ENCODE peak calls at places on chromosome 13, in ten cellular contexts. N, V, A, F, Z, P, M, D, T and R are unnamed samples.

GRCh38 chr13:45511310-45512147 is 46.8 kb downstream of the COG3 start:
- DNase-seq in Z (no peak), N (peak; percentile 30), M (no peak), T (no peak), D (no peak), V (peak; percentile 72), P (peak; percentile 44), F (no peak), A (no peak), R (no peak)

GRCh38 chr13:50677687-50678463 is 165.6 kb downstream of the DLEU7 start:
- DNase-seq in F (no peak), D (no peak), V (no peak), N (no peak), P (no peak), A (peak; percentile 24), M (no peak), Z (no peak), T (no peak), R (no peak)

GRCh38 chr13:30113983-30114491 is 193.3 kb downstream of the KATNAL1 start:
- DNase-seq in D (no peak), T (peak; percentile 72), M (no peak), P (peak; percentile 20), Z (no peak), V (peak; percentile 12), N (no peak), A (no peak), F (peak; percentile 44), R (no peak)

GRCh38 chr13:110275931-110276552 is 30.9 kb downstream of the COL4A1 start:
- DNase-seq in Z (no peak), T (no peak), D (peak; percentile 84), P (no peak), F (no peak), N (no peak), M (peak; percentile 73), V (no peak), A (peak; percentile 72), R (peak; percentile 70)

GRCh38 chr13:93450226-93450625 is 223.6 kb downstream of the GPC6 start:
- DNase-seq in F (no peak), P (no peak), V (no peak), M (no peak), T (no peak), A (no peak), D (no peak), N (no peak), Z (no peak), R (no peak)

GRCh38 chr13:45807520-45808099 is 43.9 kb downstream of the SIAH3 start:
- DNase-seq in D (no peak), V (peak; percentile 60), P (peak; percentile 35), M (no peak), T (peak; percentile 33), A (no peak), Z (no peak), N (peak; percentile 43), F (no peak), R (peak; percentile 16)

GRCh38 chr13:20654156-20654555 is 49.3 kb upstream of the IL17D start:
- DNase-seq in F (no peak), A (no peak), V (no peak), D (no peak), N (no peak), T (no peak), P (no peak), M (no peak), Z (no peak), R (no peak)

GRCh38 chr13:28163587-28163986 is 25.2 kb downstream of the PAN3 start:
- DNase-seq in F (no peak), P (no peak), N (no peak), A (no peak), T (no peak), M (no peak), D (no peak), V (no peak), Z (no peak), R (no peak)

GRCh38 chr13:49836516-49836915 is 44.0 kb upstream of the KPNA3 start:
- DNase-seq in P (no peak), T (no peak), N (no peak), V (peak; percentile 23), F (no peak), Z (no peak), M (no peak), A (no peak), D (no peak), R (no peak)

GRCh38 chr13:97318532-97318931 is 96.4 kb downstream of the MBNL2 start:
- DNase-seq in T (no peak), F (no peak), P (no peak), N (no peak), D (no peak), M (no peak), Z (no peak), A (no peak), V (no peak), R (no peak)

GRCh38 chr13:21234537-21234936 is 58.1 kb downstream of the MRPL57 start:
- DNase-seq in F (no peak), M (no peak), P (no peak), V (peak; percentile 7), N (no peak), T (no peak), Z (no peak), D (no peak), A (peak; percentile 81), R (no peak)

GRCh38 chr13:113448545-113448884 is 4.8 kb downstream of the ADPRHL1 start:
- DNase-seq in D (peak; percentile 44), V (peak; percentile 29), P (no peak), A (no peak), N (no peak), M (peak; percentile 50), F (peak; percentile 47), Z (no peak), T (peak; percentile 70), R (no peak)

GRCh38 chr13:35552172-35552844 is 75.8 kb upstream of the MAB21L1 start:
- DNase-seq in Z (no peak), V (no peak), A (no peak), N (no peak), T (no peak), P (no peak), F (no peak), D (no peak), M (no peak), R (no peak)

GRCh38 chr13:112972258-112972657 is 3.2 kb downstream of the MCF2L start:
- DNase-seq in M (no peak), T (no peak), P (no peak), A (no peak), V (no peak), N (no peak), F (peak; percentile 0), D (no peak), Z (no peak), R (no peak)

GRCh38 chr13:97853550-97853949 is 99.9 kb upstream of the IPO5 start:
- DNase-seq in Z (no peak), F (no peak), M (no peak), T (no peak), P (no peak), D (no peak), V (no peak), A (no peak), N (no peak), R (no peak)

GRCh38 chr13:110853235-110853721 is 61.6 kb downstream of the ANKRD10 start:
- DNase-seq in M (no peak), F (no peak), P (no peak), T (no peak), A (no peak), N (no peak), D (no peak), Z (no peak), V (no peak), R (no peak)

GRCh38 chr13:89458456-89458855 is 1787.3 kb downstream of the SLITRK5 start:
- DNase-seq in A (no peak), T (no peak), M (no peak), D (no peak), Z (no peak), F (no peak), V (no peak), P (no peak), N (no peak), R (no peak)

DNA sequence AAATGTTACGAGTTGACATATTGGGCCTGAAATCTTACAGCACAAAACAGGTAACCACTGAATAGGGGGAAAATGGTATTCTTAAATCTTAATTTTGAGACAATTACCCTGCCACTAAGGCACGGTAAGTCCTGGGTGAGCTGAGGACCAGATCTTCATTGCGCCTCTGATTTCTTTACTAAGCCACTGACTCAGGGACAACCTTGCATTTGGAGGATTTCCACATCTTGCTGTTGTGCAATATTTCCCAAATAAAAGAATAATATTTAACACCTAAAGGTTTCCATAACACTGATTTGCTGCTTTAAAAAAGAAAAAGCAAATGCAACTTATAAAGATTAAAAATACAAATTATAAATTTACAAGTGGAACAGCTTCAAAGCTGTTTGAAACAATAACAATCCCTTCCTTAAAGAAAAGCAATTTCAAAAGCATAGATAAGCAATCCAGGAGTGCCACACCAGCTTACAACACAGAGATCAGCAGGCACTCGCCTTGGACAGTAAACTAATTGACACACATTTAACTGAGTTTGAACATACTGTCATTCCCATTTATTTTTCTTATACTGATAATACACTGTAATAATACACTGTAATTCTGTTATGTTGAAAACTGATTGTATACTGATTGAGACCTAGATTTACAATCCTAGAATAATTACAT is 79.6 kb upstream of the DOCK9 start:
- DNase-seq in Z (no peak), T (no peak), D (no peak), M (no peak), A (no peak), P (no peak), V (no peak), N (peak; percentile 8), F (no peak), R (peak; percentile 55)
- H3K27ac ChIP-seq in Z (peak overlapping the region; percentile 19), T (peak overlapping the region; percentile 3), D (peak overlapping the region; percentile 78), M (no peak overlapping the region), A (peak overlapping the region; percentile 75), P (no peak overlapping the region), V (no peak overlapping the region), N (peak overlapping the region; percentile 97), F (peak overlapping the region; percentile 47), R (no peak overlapping the region)

DNA sequence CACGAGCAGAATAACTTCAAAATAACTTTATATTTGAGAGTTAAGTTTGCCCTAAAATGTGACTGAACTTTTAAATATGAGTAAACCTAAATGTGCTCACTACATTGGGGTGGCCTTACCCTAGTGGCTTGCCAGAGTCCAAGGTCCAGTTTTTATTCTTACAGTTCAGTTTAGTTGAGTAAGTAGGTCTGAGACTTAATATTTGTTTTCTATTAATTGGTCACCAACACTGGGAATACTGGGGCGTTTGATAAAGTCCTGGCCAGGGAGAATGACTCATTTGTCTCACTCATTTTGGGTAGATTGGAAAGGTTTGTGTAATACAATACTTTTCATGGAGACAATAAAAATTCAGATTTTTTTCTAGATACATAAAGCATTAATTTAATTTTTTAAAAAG is 127.8 kb upstream of the SPATA13 start:
- DNase-seq in P (no peak), M (no peak), Z (no peak), D (no peak), A (no peak), T (no peak), V (peak; percentile 47), N (no peak), F (no peak), R (no peak)
- TF ChIP-seq EP300 in P (no peak), M (no peak), Z (no peak), D (no peak), A (no peak), T (no peak), V (no peak), N (no peak), F (no peak), R (no peak)

GRCh38 chr13:80297503-80297902 is 43.4 kb downstream of the SPRY2 start:
- DNase-seq in P (no peak), D (no peak), Z (no peak), V (no peak), A (no peak), M (no peak), N (no peak), T (no peak), F (no peak), R (no peak)
- H3K4me3 ChIP-seq in P (no peak overlapping the region), D (no peak overlapping the region), Z (no peak overlapping the region), V (no peak overlapping the region), A (no peak overlapping the region), M (no peak overlapping the region), N (no peak overlapping the region), T (no peak overlapping the region), F (no peak overlapping the region), R (no peak overlapping the region)

GRCh38 chr13:33169273-33169980 is 116.1 kb downstream of the STARD13 start:
- DNase-seq in N (no peak), Z (no peak), D (no peak), T (no peak), A (no peak), M (no peak), P (no peak), V (no peak), F (no peak), R (no peak)
- H3K27ac ChIP-seq in N (no peak overlapping the region), Z (no peak overlapping the region), D (peak overlapping the region; percentile 51), T (peak overlapping the region; percentile 36), A (peak overlapping the region; percentile 48), M (no peak overlapping the region), P (no peak overlapping the region), V (peak overlapping the region; percentile 85), F (peak overlapping the region; percentile 7), R (peak overlapping the region; percentile 75)